ENCODE peak calls at places on chromosomes 11 and 22, in ten cellular contexts. J is fibroblast of pulmonary artery, H is fibroblast of lung, S is ovary, W is epithelial cell of esophagus, U is OCI-LY7, X is GM23338, L is upper lobe of right lung, D is uterus, Y is fibroblast of mammary gland. V is an unnamed sample.

GRCh38 chr11:121036981-121037380 is 13.1 kb downstream of the TBCEL start:
- DNase-seq in Y (no peak), U (no peak), L (no peak), S (no peak), W (no peak), J (no peak), X (no peak), H (no peak), D (no peak), V (no peak)

GRCh38 chr11:95108159-95108611 is 18.5 kb downstream of the ENDOD1 start:
- DNase-seq in X (no peak), D (no peak), U (no peak), J (peak; percentile 90), H (peak; percentile 87), Y (peak; percentile 82), W (peak; percentile 91), L (no peak), S (no peak), V (no peak)

GRCh38 chr11:115334932-115335788 is 169.1 kb downstream of the CADM1 start:
- DNase-seq in H (peak; percentile 54), X (peak; percentile 51), Y (peak; percentile 38), W (peak; percentile 42), D (no peak), J (peak; percentile 49), L (no peak), U (peak; percentile 64), S (no peak), V (peak; percentile 34)

GRCh38 chr11:57597461-57597892 is at the start of gene SERPING1:
- DNase-seq in J (peak; percentile 44), W (no peak), H (no peak), U (no peak), Y (peak; percentile 79), L (peak; percentile 77), D (peak; percentile 84), X (peak; percentile 66), S (peak; percentile 82), V (no peak)

GRCh38 chr11:95044010-95044409 is 5.2 kb upstream of the KDM4F start:
- DNase-seq in L (no peak), Y (no peak), S (no peak), D (no peak), W (no peak), U (no peak), X (no peak), H (no peak), J (no peak), V (no peak)

GRCh38 chr11:118438314-118438931 is 2.1 kb downstream of the KMT2A start:
- DNase-seq in L (no peak), D (peak; percentile 16), J (peak; percentile 86), Y (peak; percentile 81), H (peak; percentile 87), S (peak; percentile 31), U (peak; percentile 53), W (peak; percentile 78), X (peak; percentile 80), V (peak; percentile 59)

GRCh38 chr22:46357711-46358505 is 22.4 kb downstream of the TRMU start:
- DNase-seq in U (no peak), Y (no peak), H (no peak), W (no peak), D (no peak), L (peak; percentile 66), J (no peak), X (no peak), S (peak; percentile 21), V (no peak)

GRCh38 chr11:12995211-12995610 is 13.9 kb upstream of the RASSF10 start:
- DNase-seq in H (peak; percentile 78), S (no peak), Y (peak; percentile 45), X (no peak), D (no peak), W (no peak), L (no peak), U (no peak), J (peak; percentile 85), V (peak; percentile 59)

GRCh38 chr11:76935030-76935429 is 74.3 kb downstream of the ACER3 start:
- DNase-seq in L (no peak), S (no peak), U (peak; percentile 10), J (peak; percentile 20), W (no peak), X (peak; percentile 49), H (no peak), Y (peak; percentile 9), D (no peak), V (no peak)

GRCh38 chr11:13859986-13860385 is 102.5 kb upstream of the SPON1 start:
- DNase-seq in S (no peak), Y (no peak), U (peak; percentile 52), W (no peak), L (no peak), J (no peak), H (no peak), D (no peak), X (no peak), V (no peak)

GRCh38 chr22:19810381-19811141 is 44.1 kb downstream of the GNB1L start:
- DNase-seq in U (no peak), L (no peak), Y (peak; percentile 92), D (no peak), S (peak; percentile 33), J (peak; percentile 53), W (no peak), H (peak; percentile 96), X (no peak), V (peak; percentile 90)

GRCh38 chr22:44459041-44459440 is 39.0 kb downstream of the RTL6 start:
- DNase-seq in S (no peak), L (no peak), D (no peak), X (no peak), J (no peak), Y (no peak), U (peak; percentile 54), H (no peak), W (no peak), V (no peak)

GRCh38 chr11:80293293-80293692 is 852.5 kb upstream of the TENM4 start:
- DNase-seq in S (no peak), J (no peak), W (no peak), Y (no peak), X (no peak), U (no peak), D (no peak), L (no peak), H (no peak), V (no peak)

GRCh38 chr22:29816980-29817379 is 21.1 kb downstream of the ASCC2 start:
- DNase-seq in H (no peak), W (peak; percentile 52), L (no peak), X (no peak), U (no peak), Y (no peak), J (no peak), D (no peak), S (no peak), V (no peak)

GRCh38 chr22:36528795-36529718 is at the start of gene EIF3D:
- DNase-seq in H (peak; percentile 100), U (peak; percentile 100), D (peak; percentile 99), Y (peak; percentile 99), X (peak; percentile 99), S (peak; percentile 98), W (peak; percentile 100), L (peak; percentile 99), J (peak; percentile 100), V (peak; percentile 99)

DNA sequence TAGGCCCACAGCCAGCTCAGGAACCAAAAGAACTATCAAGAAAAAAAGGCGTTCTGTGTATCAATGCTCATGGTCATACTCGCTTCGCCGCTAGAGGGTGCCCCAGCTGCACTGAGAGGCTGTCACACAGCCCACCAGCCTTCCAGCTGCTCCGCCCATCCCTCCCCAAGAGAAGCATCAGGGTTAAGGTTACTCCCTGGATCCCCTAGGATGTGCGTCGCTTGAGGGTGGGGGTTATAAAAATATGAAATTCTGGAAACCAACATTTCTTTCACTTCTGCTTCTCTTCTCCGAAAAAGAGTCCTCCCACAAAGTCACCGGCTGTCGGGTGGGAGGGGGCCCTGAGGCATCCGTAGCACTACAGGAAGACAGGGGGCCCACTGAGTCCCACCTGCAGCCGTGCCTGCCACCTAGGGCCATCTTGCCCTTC is 1.7 kb downstream of the CBX6 start:
- DNase-seq in W (peak; percentile 77), J (peak; percentile 84), L (peak; percentile 92), X (peak; percentile 95), S (peak; percentile 92), H (peak; percentile 67), Y (peak; percentile 81), U (peak; percentile 89), D (peak; percentile 87), V (peak; percentile 65)
- H3K4me3 ChIP-seq in W (peak overlapping the region; percentile 22), J (peak overlapping the region; percentile 68), L (peak overlapping the region; percentile 62), X (peak overlapping the region; percentile 92), S (peak overlapping the region; percentile 64), H (peak overlapping the region; percentile 80), Y (peak overlapping the region; percentile 64), U (peak overlapping the region; percentile 82), D (no peak overlapping the region), V (peak overlapping the region; percentile 73)

GRCh38 chr11:9990221-9990973 is 303.6 kb downstream of the SBF2 start:
- DNase-seq in X (peak; percentile 12), L (no peak), U (no peak), H (peak; percentile 8), S (no peak), W (no peak), D (no peak), Y (peak; percentile 41), J (no peak), V (no peak)
- TF ChIP-seq CTCF in X (peak; percentile 27), L (peak; percentile 24), U (no peak), H (peak; percentile 28), S (no peak), W (peak; percentile 12), D (peak; percentile 28), Y (peak; percentile 17), J (no peak), V (peak; percentile 4)

GRCh38 chr11:18704698-18705097 is 6.1 kb downstream of the TMEM86A start:
- DNase-seq in H (no peak), U (no peak), X (no peak), J (no peak), D (no peak), W (no peak), S (no peak), Y (no peak), L (no peak), V (no peak)

GRCh38 chr11:18704045-18704645 is 5.6 kb downstream of the TMEM86A start:
- DNase-seq in L (no peak), X (no peak), H (no peak), W (no peak), Y (no peak), S (no peak), D (no peak), J (no peak), U (no peak), V (no peak)

GRCh38 chr11:18707811-18708340 is 9.3 kb downstream of the TMEM86A start:
- DNase-seq in S (no peak), Y (no peak), W (no peak), J (no peak), H (no peak), D (no peak), U (no peak), L (no peak), X (no peak), V (no peak)

GRCh38 chr11:18706330-18707243 is 8.0 kb downstream of the TMEM86A start:
- DNase-seq in D (peak; percentile 74), J (peak; percentile 50), W (peak; percentile 34), Y (peak; percentile 48), S (peak; percentile 80), X (peak; percentile 88), H (peak; percentile 19), L (no peak), U (peak; percentile 51), V (no peak)

GRCh38 chr11:18705651-18706281 is 7.2 kb downstream of the TMEM86A start:
- DNase-seq in W (no peak), S (peak; percentile 59), Y (no peak), H (no peak), L (peak; percentile 77), X (peak; percentile 54), D (peak; percentile 39), U (no peak), J (no peak), V (no peak)
- H3K4me3 ChIP-seq in W (peak overlapping the region; percentile 55), S (peak overlapping the region; percentile 71), Y (peak overlapping the region; percentile 39), H (peak overlapping the region; percentile 27), L (peak overlapping the region; percentile 56), X (peak overlapping the region; percentile 87), D (peak overlapping the region; percentile 45), U (no peak overlapping the region), J (peak overlapping the region; percentile 30), V (peak overlapping the region; percentile 5)

GRCh38 chr11:832529-833113 is at the start of gene CD151:
- DNase-seq in J (peak; percentile 47), W (peak; percentile 79), U (no peak), H (peak; percentile 65), Y (no peak), L (peak; percentile 79), S (no peak), D (no peak), X (peak; percentile 82), V (no peak)
- TF ChIP-seq CTCF in J (no peak), W (no peak), U (no peak), H (no peak), Y (no peak), L (no peak), S (no peak), D (peak; percentile 43), X (no peak), V (no peak)